ENCODE peak calls at places on chromosome 14, in five cellular contexts. O, X, J, A and I are unnamed samples.
A peak's percentile ranks its signal among the peaks of the same experiment; 100 is the strongest.

GRCh38 chr14:19906665-19907064 is 13.7 kb upstream of the OR4K5 start:
- DNase-seq in A (no peak), J (no peak), X (no peak), O (no peak), I (no peak)

GRCh38 chr14:59208224-59208814 is 19.9 kb downstream of the DAAM1 start:
- DNase-seq in J (no peak), X (no peak), A (no peak), O (peak; percentile 42), I (no peak)

GRCh38 chr14:33556382-33557121 is 394.3 kb downstream of the EGLN3 start:
- DNase-seq in O (peak; percentile 56), X (no peak), A (no peak), J (no peak), I (peak; percentile 3)

GRCh38 chr14:91280129-91280528 is 35.6 kb upstream of the GPR68 start:
- DNase-seq in A (no peak), X (no peak), O (no peak), J (no peak), I (no peak)

GRCh38 chr14:74946659-74947281 is 8.6 kb downstream of the PGF start:
- DNase-seq in J (no peak), A (no peak), X (peak; percentile 75), O (no peak), I (no peak)

GRCh38 chr14:67900188-67900587 is 80.6 kb downstream of the RAD51B start:
- DNase-seq in J (no peak), X (no peak), O (no peak), A (no peak), I (peak; percentile 12)

GRCh38 chr14:103116645-103117044 is 6.6 kb upstream of the TNFAIP2 start:
- DNase-seq in X (no peak), J (no peak), O (no peak), A (no peak), I (no peak)

GRCh38 chr14:96741151-96741977 is 55.8 kb upstream of the VRK1 start:
- DNase-seq in X (peak; percentile 91), J (peak; percentile 79), O (peak; percentile 38), A (peak; percentile 22), I (peak; percentile 24)

GRCh38 chr14:78950654-78951053 is 780.5 kb downstream of the NRXN3 start:
- DNase-seq in J (no peak), A (no peak), O (peak; percentile 41), X (no peak), I (no peak)

GRCh38 chr14:96173646-96174475 is 30.8 kb upstream of the BDKRB2 start:
- DNase-seq in X (no peak), J (no peak), O (no peak), A (no peak), I (no peak)

GRCh38 chr14:23430733-23431105 is 4.7 kb downstream of the MYH7 start:
- DNase-seq in J (no peak), X (peak; percentile 49), O (no peak), A (no peak), I (no peak)

GRCh38 chr14:54637829-54638446 is 71.0 kb downstream of the SAMD4A start:
- DNase-seq in J (no peak), O (peak; percentile 62), A (no peak), X (no peak), I (no peak)

GRCh38 chr14:105888784-105889665 is 362.6 kb downstream of the TMEM121 start:
- DNase-seq in J (peak; percentile 4), X (no peak), A (no peak), O (no peak), I (no peak)

GRCh38 chr14:61296707-61297502 is 15.8 kb upstream of the TMEM30B start:
- DNase-seq in X (peak; percentile 34), O (peak; percentile 67), J (no peak), A (peak; percentile 8), I (peak; percentile 47)

GRCh38 chr14:94598816-94599655 is 13.2 kb upstream of the SERPINA3 start:
- DNase-seq in O (peak; percentile 97), J (no peak), A (no peak), X (no peak), I (peak; percentile 92)

GRCh38 chr14:102408729-102409128 is 46.0 kb downstream of the TECPR2 start:
- DNase-seq in X (no peak), A (no peak), O (peak; percentile 6), J (no peak), I (no peak)

GRCh38 chr14:32263939-32264567 is 61.0 kb upstream of the RNU6-8 start:
- DNase-seq in J (no peak), O (no peak), X (no peak), A (no peak), I (no peak)

GRCh38 chr14:35335388-35336092 is 43.4 kb downstream of the PSMA6 start:
- DNase-seq in O (peak; percentile 13), X (peak; percentile 36), A (no peak), J (no peak), I (peak; percentile 32)

GRCh38 chr14:32009636-32010560 is 67.2 kb upstream of the ARHGAP5 start:
- DNase-seq in O (no peak), J (no peak), A (no peak), X (no peak), I (no peak)

GRCh38 chr14:54669759-54670630 is 103.1 kb downstream of the SAMD4A start:
- DNase-seq in X (no peak), J (no peak), O (peak; percentile 56), A (no peak), I (peak; percentile 26)

GRCh38 chr14:68651075-68651474 is 141.8 kb downstream of the ZFP36L1 start:
- DNase-seq in A (no peak), X (no peak), O (no peak), J (no peak), I (no peak)

GRCh38 chr14:71452987-71453386 is 479.2 kb upstream of the RGS6 start:
- DNase-seq in J (no peak), A (no peak), O (peak; percentile 50), X (no peak), I (peak; percentile 50)